ENCODE peak calls at places on chromosomes 16 and 17, in seven cellular contexts. G is AG09309, Q is ovary, K is body of pancreas, M is DND-41, X is uterus, Y is mucosa of descending colon. R is an unnamed sample.

GRCh38 chr17:64741924-64742670 is 80.0 kb upstream of the SMURF2 start:
- DNase-seq in K (peak; percentile 9), M (no peak), G (peak; percentile 75), X (peak; percentile 61), Q (peak; percentile 34), Y (no peak), R (no peak)

GRCh38 chr17:59779521-59779920 is 72.1 kb downstream of the VMP1 start:
- DNase-seq in M (no peak), K (no peak), Y (no peak), X (no peak), G (no peak), Q (no peak), R (no peak)

GRCh38 chr16:10250137-10250850 is 68.1 kb upstream of the GRIN2A start:
- DNase-seq in M (no peak), Q (no peak), K (peak; percentile 13), Y (no peak), G (no peak), X (no peak), R (no peak)

GRCh38 chr17:82967268-82968032 is 112.0 kb upstream of the METRNL start:
- DNase-seq in G (no peak), Q (peak; percentile 1), M (no peak), K (no peak), X (no peak), Y (no peak), R (no peak)

GRCh38 chr17:80887639-80888175 is 103.9 kb upstream of the CHMP6 start:
- DNase-seq in K (no peak), M (no peak), Q (no peak), X (no peak), G (no peak), Y (peak; percentile 10), R (no peak)

GRCh38 chr17:31842416-31843381 is 16.3 kb downstream of the COPRS start:
- DNase-seq in M (peak; percentile 71), K (peak; percentile 91), G (no peak), Y (peak; percentile 71), X (peak; percentile 75), Q (peak; percentile 78), R (peak; percentile 68)

GRCh38 chr17:28227278-28228108 is 91.5 kb upstream of the TMEM97 start:
- DNase-seq in G (no peak), M (no peak), K (peak; percentile 97), Y (peak; percentile 82), X (no peak), Q (peak; percentile 22), R (peak; percentile 28)

GRCh38 chr17:57602896-57603295 is 142.2 kb downstream of the CCDC182 start:
- DNase-seq in G (no peak), Y (no peak), Q (no peak), X (no peak), M (no peak), K (no peak), R (no peak)

GRCh38 chr16:84854759-84855158 is 35.0 kb downstream of the CRISPLD2 start:
- DNase-seq in X (no peak), G (peak; percentile 57), M (no peak), Y (no peak), Q (no peak), K (no peak), R (no peak)

GRCh38 chr17:41907185-41907556 is 11.6 kb downstream of the ACLY start:
- DNase-seq in M (no peak), X (peak; percentile 75), Q (no peak), Y (no peak), G (peak; percentile 33), K (no peak), R (no peak)

GRCh38 chr16:87851601-87852000 is 17.7 kb downstream of the SLC7A5 start:
- DNase-seq in X (no peak), K (no peak), M (no peak), Y (no peak), Q (no peak), G (no peak), R (no peak)

GRCh38 chr17:19346351-19347255 is 15.9 kb downstream of the B9D1 start:
- DNase-seq in K (no peak), X (peak; percentile 88), Y (no peak), G (peak; percentile 59), M (no peak), Q (peak; percentile 78), R (no peak)

GRCh38 chr17:17439971-17440843 is 36.6 kb upstream of the MED9 start:
- DNase-seq in M (peak; percentile 66), X (peak; percentile 30), Y (peak; percentile 78), Q (peak; percentile 32), K (peak; percentile 74), G (no peak), R (peak; percentile 82)

GRCh38 chr16:23469814-23470213 is 16.8 kb upstream of the COG7 start:
- DNase-seq in K (peak; percentile 39), Q (no peak), Y (no peak), G (no peak), X (no peak), M (no peak), R (no peak)

GRCh38 chr16:11618107-11618717 is 31.5 kb upstream of the LITAF start:
- DNase-seq in G (no peak), K (no peak), Y (no peak), X (no peak), M (no peak), Q (no peak), R (no peak)

GRCh38 chr17:45334231-45334630 is 17.4 kb upstream of the MAP3K14 start:
- DNase-seq in Y (no peak), K (no peak), M (no peak), Q (peak; percentile 5), X (peak; percentile 4), G (no peak), R (peak; percentile 61)

GRCh38 chr17:46063239-46063638 is 64.2 kb downstream of the STH start:
- DNase-seq in Q (no peak), X (no peak), M (no peak), G (peak; percentile 56), Y (no peak), K (no peak), R (no peak)

GRCh38 chr17:65561394-65562205 is at the start of gene AXIN2:
- DNase-seq in M (peak; percentile 92), Q (peak; percentile 92), X (peak; percentile 92), Y (peak; percentile 94), K (peak; percentile 94), G (peak; percentile 38), R (peak; percentile 92)

GRCh38 chr16:5176505-5176904 is 78.9 kb upstream of the EEF2KMT start:
- DNase-seq in Q (no peak), G (no peak), X (no peak), Y (no peak), K (no peak), M (peak; percentile 33), R (no peak)

GRCh38 chr16:31487720-31488629 is 5.1 kb downstream of the SLC5A2 start:
- DNase-seq in X (no peak), G (no peak), Y (peak; percentile 85), Q (no peak), M (peak; percentile 58), K (peak; percentile 69), R (peak; percentile 51)

GRCh38 chr16:31486036-31486435 is 3.1 kb downstream of the SLC5A2 start:
- DNase-seq in Q (no peak), Y (no peak), K (no peak), G (no peak), X (no peak), M (no peak), R (no peak)

GRCh38 chr16:31485571-31485970 is 2.6 kb downstream of the SLC5A2 start:
- DNase-seq in Q (no peak), Y (no peak), M (no peak), X (no peak), G (no peak), K (no peak), R (no peak)

GRCh38 chr16:31488630-31489564 is 6.0 kb downstream of the SLC5A2 start:
- DNase-seq in Q (no peak), M (no peak), Y (no peak), K (peak; percentile 25), X (no peak), G (no peak), R (no peak)

GRCh38 chr16:31487076-31487719 is 4.3 kb downstream of the SLC5A2 start:
- DNase-seq in Q (no peak), M (no peak), K (no peak), Y (peak; percentile 53), X (no peak), G (no peak), R (no peak)
- H3K4me3 ChIP-seq in Q (peak overlapping the region; percentile 42), M (no peak overlapping the region), K (no peak overlapping the region), Y (no peak overlapping the region), X (peak overlapping the region; percentile 35), G (peak overlapping the region; percentile 45), R (peak overlapping the region; percentile 48)

GRCh38 chr17:78133971-78134898 is 3.7 kb downstream of the TMC8 start:
- DNase-seq in G (no peak), Y (peak; percentile 79), Q (no peak), M (peak; percentile 45), K (peak; percentile 76), X (no peak), R (peak; percentile 90)
- TF ChIP-seq CTCF in G (peak; percentile 45), Y (peak; percentile 14), Q (no peak), M (peak; percentile 69), K (peak; percentile 41), X (no peak), R (peak; percentile 78)

DNA sequence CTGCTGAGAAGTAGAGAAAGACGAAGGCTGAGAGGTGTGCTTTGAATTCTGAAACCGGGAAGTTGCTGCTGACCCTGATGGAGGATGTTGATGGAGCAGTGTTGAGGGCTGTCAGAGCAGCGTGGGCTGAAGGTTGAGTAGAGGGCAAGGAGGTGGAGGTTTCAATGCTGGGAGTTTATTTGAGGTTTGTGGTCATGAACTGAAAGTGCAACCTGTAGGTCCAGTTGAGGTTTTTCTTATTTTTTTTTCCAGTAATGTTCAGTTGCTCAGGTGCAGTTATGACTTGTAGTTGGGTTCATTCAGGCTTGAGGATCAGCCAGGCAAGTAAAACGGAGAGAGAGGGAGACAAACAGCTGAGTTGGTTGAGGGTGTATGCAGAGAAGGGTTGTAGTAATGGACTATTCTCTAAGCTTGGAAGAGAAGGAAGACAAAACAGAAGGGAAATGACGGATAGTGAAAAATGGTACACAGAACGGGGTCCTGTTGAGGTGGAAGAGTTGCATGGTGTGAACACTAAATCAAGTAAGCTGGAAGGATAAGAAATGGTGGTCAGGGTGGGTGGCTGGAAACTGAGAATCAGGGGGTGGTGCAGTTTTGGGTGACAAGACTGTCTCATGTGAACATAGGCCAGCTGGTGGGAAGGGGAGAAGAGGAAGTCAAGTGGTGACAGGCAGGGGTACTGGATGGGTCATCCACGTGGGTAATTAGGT is 8.7 kb upstream of the UBE2G1 start:
- DNase-seq in Y (no peak), G (no peak), M (peak; percentile 61), Q (no peak), X (no peak), K (no peak), R (peak; percentile 97)
- H3K4me3 ChIP-seq in Y (no peak overlapping the region), G (no peak overlapping the region), M (no peak overlapping the region), Q (no peak overlapping the region), X (no peak overlapping the region), K (no peak overlapping the region), R (peak overlapping the region; percentile 26)

GRCh38 chr17:40857535-40857934 is 9.5 kb downstream of the KRT12 start:
- DNase-seq in K (no peak), G (peak; percentile 40), X (no peak), M (no peak), Y (no peak), Q (no peak), R (no peak)

GRCh38 chr17:40866838-40867237 is at the start of gene KRT12:
- DNase-seq in Y (no peak), M (no peak), Q (no peak), X (no peak), K (no peak), G (no peak), R (no peak)

GRCh38 chr17:40859536-40859935 is 7.5 kb downstream of the KRT12 start:
- DNase-seq in G (no peak), K (no peak), Q (no peak), Y (no peak), X (no peak), M (no peak), R (no peak)

GRCh38 chr17:40864661-40865380 is 2.2 kb downstream of the KRT12 start:
- DNase-seq in Y (no peak), G (no peak), K (no peak), X (no peak), Q (no peak), M (no peak), R (no peak)

GRCh38 chr17:40862985-40863733 is 3.9 kb downstream of the KRT12 start:
- DNase-seq in Y (no peak), X (no peak), Q (no peak), G (no peak), K (no peak), M (no peak), R (peak; percentile 8)
- TF ChIP-seq CTCF in Y (no peak), X (no peak), Q (no peak), G (no peak), K (no peak), M (no peak), R (peak; percentile 27)

R was measured in GM12865.